ENCODE peak calls at places on chromosomes 16 and 17, in four cellular contexts. J is B cell, I is substantia nigra, V is OCI-LY7. G is an unnamed sample.

GRCh38 chr17:11693284-11693683 is 95.0 kb downstream of the DNAH9 start:
- DNase-seq in J (no peak), I (no peak), V (no peak), G (no peak)

GRCh38 chr16:57809843-57810196 is 7.5 kb upstream of the KIFC3 start:
- DNase-seq in J (no peak), I (no peak), V (no peak), G (no peak)

GRCh38 chr17:77478281-77478680 is 337.5 kb downstream of the SEC14L1 start:
- DNase-seq in J (no peak), I (no peak), V (no peak), G (no peak)

GRCh38 chr16:83903739-83904138 is 4.8 kb downstream of the MLYCD start:
- DNase-seq in J (no peak), I (peak), V (no peak), G (no peak)

GRCh38 chr17:75397217-75397616 is 8.3 kb downstream of the GRB2 start:
- DNase-seq in J (no peak), I (no peak), V (no peak), G (no peak)

GRCh38 chr17:1055751-1056645 is 59.1 kb downstream of the TIMM22 start:
- DNase-seq in J (peak), I (peak), V (peak), G (peak)

GRCh38 chr17:70128727-70129238 is 40.5 kb upstream of the KCNJ2 start:
- DNase-seq in J (no peak), I (no peak), V (no peak), G (no peak)

GRCh38 chr16:76207270-76207669 is 69.9 kb upstream of the CNTNAP4 start:
- DNase-seq in J (no peak), I (no peak), V (no peak), G (no peak)

GRCh38 chr17:79572136-79572915 is 38.5 kb downstream of the RBFOX3 start:
- DNase-seq in J (no peak), I (no peak), V (no peak), G (no peak)

GRCh38 chr17:63406689-63407330 is 39.3 kb downstream of the CYB561 start:
- DNase-seq in J (peak), I (peak), V (peak), G (peak)

GRCh38 chr17:38636054-38636453 is 30.3 kb upstream of the SRCIN1 start:
- DNase-seq in J (no peak), I (no peak), V (no peak), G (no peak)

GRCh38 chr16:75471723-75472634 is 7.5 kb upstream of the TMEM170A start:
- DNase-seq in J (peak), I (peak), V (peak), G (peak)

GRCh38 chr16:80309178-80309577 is 231.6 kb upstream of the DYNLRB2 start:
- DNase-seq in J (no peak), I (no peak), V (no peak), G (no peak)

GRCh38 chr16:3087243-3087791 is 11.8 kb downstream of the ZSCAN10 start:
- DNase-seq in J (no peak), I (no peak), V (no peak), G (no peak)

GRCh38 chr17:82518826-82519810 is at the start of gene FOXK2:
- DNase-seq in J (peak), I (peak), V (peak), G (peak)

GRCh38 chr17:58110012-58110411 is 26.8 kb downstream of the DYNLL2 start:
- DNase-seq in J (no peak), I (no peak), V (no peak), G (no peak)

GRCh38 chr17:80778716-80779115 is 212.9 kb upstream of the CHMP6 start:
- DNase-seq in J (no peak), I (no peak), V (no peak), G (no peak)

GRCh38 chr16:63938661-63939060 is 1183.2 kb downstream of the CDH11 start:
- DNase-seq in J (no peak), I (no peak), V (no peak), G (no peak)

GRCh38 chr16:59748531-59748930 is 1014.4 kb upstream of the GOT2 start:
- DNase-seq in J (no peak), I (no peak), V (no peak), G (no peak)

GRCh38 chr16:69017036-69017783 is 88.2 kb upstream of the HAS3 start:
- DNase-seq in J (no peak), I (no peak), V (no peak), G (no peak)

GRCh38 chr16:10103096-10103495 is 79.1 kb downstream of the GRIN2A start:
- DNase-seq in J (no peak), I (no peak), V (no peak), G (no peak)

GRCh38 chr17:17236295-17237025 is 508 bp downstream of the FLCN start:
- DNase-seq in J (no peak), I (no peak), V (no peak), G (no peak)

GRCh38 chr16:61926766-61927165 is 109.5 kb downstream of the CDH8 start:
- DNase-seq in J (no peak), I (no peak), V (no peak), G (no peak)

GRCh38 chr17:17051791-17052461 is 9.7 kb downstream of the MPRIP start:
- DNase-seq in J (no peak), I (no peak), V (no peak), G (no peak)

G was measured in anterior cingulate cortex.